ENCODE peak calls at places on chromosomes 1 and 21, in four cellular contexts. G is IMR-90, Q is GM12878, E is K562. H is an unnamed sample.
A peak's percentile ranks its signal among the peaks of the same experiment; 100 is the strongest.

GRCh38 chr1:28115267-28115666 is 26.9 kb upstream of the EYA3 start:
- DNase-seq in Q (peak; percentile 66), E (no peak), G (peak; percentile 68), H (no peak)

GRCh38 chr1:239270509-239270908 is 115.9 kb upstream of the CHRM3 start:
- DNase-seq in Q (no peak), E (no peak), G (no peak), H (no peak)

GRCh38 chr1:61609040-61609439 is 115.9 kb downstream of the TM2D1 start:
- DNase-seq in Q (no peak), E (no peak), G (no peak), H (no peak)

GRCh38 chr21:45157932-45158331 is 83.6 kb downstream of the ADARB1 start:
- DNase-seq in Q (no peak), E (no peak), G (no peak), H (no peak)

GRCh38 chr1:6484826-6485139 is 6.7 kb downstream of the PLEKHG5 start:
- DNase-seq in Q (no peak), G (no peak), E (no peak), H (no peak)

GRCh38 chr1:182259229-182259872 is 132.2 kb downstream of the GLUL start:
- DNase-seq in G (no peak), Q (peak; percentile 66), E (peak; percentile 79), H (no peak)

GRCh38 chr1:17215545-17215890 is 10.6 kb downstream of the PADI1 start:
- DNase-seq in E (no peak), Q (no peak), G (no peak), H (no peak)

GRCh38 chr1:53198241-53198651 is 1.6 kb downstream of the CPT2 start:
- DNase-seq in E (no peak), G (no peak), Q (no peak), H (no peak)

GRCh38 chr1:11838349-11839272 is 9.0 kb downstream of the NPPA start:
- DNase-seq in E (peak; percentile 89), G (peak; percentile 41), Q (peak; percentile 2), H (peak; percentile 83)

GRCh38 chr1:119918301-119918700 is 22.0 kb upstream of the ADAM30 start:
- DNase-seq in Q (no peak), G (no peak), E (no peak), H (no peak)

DNA sequence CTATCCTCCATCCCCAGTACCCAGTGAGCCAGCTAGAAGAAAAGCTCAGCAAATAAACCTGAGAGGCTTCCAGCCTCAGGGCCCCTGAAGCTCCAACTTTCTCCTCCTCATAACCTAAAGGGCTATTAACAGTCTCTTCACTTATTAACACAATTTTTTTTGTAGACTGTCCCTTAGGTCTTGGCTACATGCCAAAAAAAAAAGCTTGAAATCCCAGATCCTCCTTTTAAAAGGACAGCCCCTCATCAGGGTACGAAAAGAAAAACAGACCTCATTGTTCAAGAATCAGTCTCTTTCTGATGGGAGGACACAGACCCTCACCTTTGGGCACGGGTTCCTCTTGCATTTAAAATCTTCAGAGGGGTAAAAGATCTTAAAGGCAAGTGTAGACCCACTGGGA is 72.8 kb upstream of the CD1D start:
- DNase-seq in G (no peak), E (no peak), Q (no peak), H (no peak)
- TF ChIP-seq ELK1 in G (no peak), E (no peak), Q (no peak), H (no peak)

GRCh38 chr1:114153051-114153620 is 533 bp downstream of the SYT6 start:
- DNase-seq in E (no peak), G (no peak), Q (no peak), H (no peak)
- TF ChIP-seq ELK1 in E (no peak), G (no peak), Q (no peak), H (no peak)

GRCh38 chr1:8061210-8061609 is 35.1 kb upstream of the ERRFI1 start:
- DNase-seq in G (peak; percentile 97), Q (no peak), E (no peak), H (peak; percentile 97)
- TF ChIP-seq ELK1 in G (no peak), Q (no peak), E (no peak), H (no peak)

GRCh38 chr1:86137458-86137857 is 19.1 kb downstream of the COL24A1 start:
- DNase-seq in Q (no peak), E (no peak), G (peak; percentile 97), H (peak; percentile 3)
- TF ChIP-seq ELK1 in Q (no peak), E (no peak), G (no peak), H (no peak)

GRCh38 chr1:169794530-169795416 is at the start of gene METTL18:
- DNase-seq in Q (peak; percentile 84), G (peak; percentile 96), E (peak; percentile 95), H (peak; percentile 93)

GRCh38 chr1:169797281-169797680 is 2.6 kb upstream of the METTL18 start:
- DNase-seq in G (no peak), E (no peak), Q (no peak), H (no peak)

GRCh38 chr1:169795687-169796086 is 980 bp upstream of the METTL18 start:
- DNase-seq in G (no peak), Q (no peak), E (peak; percentile 21), H (no peak)

GRCh38 chr1:169796411-169796810 is 1.7 kb upstream of the METTL18 start:
- DNase-seq in Q (no peak), E (no peak), G (no peak), H (no peak)

GRCh38 chr1:169793730-169794129 is 977 bp downstream of the METTL18 start:
- DNase-seq in G (no peak), E (no peak), Q (no peak), H (no peak)
- TF ChIP-seq ELK1 in G (no peak), E (no peak), Q (no peak), H (no peak)

DNA sequence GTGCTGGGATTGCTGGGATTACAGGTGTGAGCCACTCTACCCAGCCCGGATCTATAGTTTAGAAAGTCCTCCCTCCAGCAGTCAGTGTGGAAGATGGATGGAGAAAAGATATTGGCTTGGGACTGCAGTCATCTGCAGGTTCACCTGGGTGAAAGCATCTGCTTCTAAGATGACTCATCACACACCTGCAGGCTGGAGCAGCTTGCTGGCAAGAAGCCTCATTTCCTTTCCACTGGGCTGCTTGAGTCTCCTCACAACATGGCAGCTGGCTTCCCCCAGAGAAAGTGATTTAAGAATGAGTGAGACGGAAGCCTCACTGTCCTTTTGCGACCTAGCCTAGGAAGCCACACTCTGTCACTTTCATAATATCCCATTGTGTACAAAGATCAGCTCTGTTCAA is 50.0 kb downstream of the FOXO6 start:
- DNase-seq in Q (no peak), G (no peak), E (no peak), H (no peak)
- TF ChIP-seq ELK1 in Q (no peak), G (no peak), E (no peak), H (no peak)

GRCh38 chr1:203557958-203558760 is 64.2 kb downstream of the OPTC start:
- DNase-seq in G (peak; percentile 100), E (no peak), Q (no peak), H (peak; percentile 65)
- TF ChIP-seq ELK1 in G (no peak), E (no peak), Q (no peak), H (no peak)

DNA sequence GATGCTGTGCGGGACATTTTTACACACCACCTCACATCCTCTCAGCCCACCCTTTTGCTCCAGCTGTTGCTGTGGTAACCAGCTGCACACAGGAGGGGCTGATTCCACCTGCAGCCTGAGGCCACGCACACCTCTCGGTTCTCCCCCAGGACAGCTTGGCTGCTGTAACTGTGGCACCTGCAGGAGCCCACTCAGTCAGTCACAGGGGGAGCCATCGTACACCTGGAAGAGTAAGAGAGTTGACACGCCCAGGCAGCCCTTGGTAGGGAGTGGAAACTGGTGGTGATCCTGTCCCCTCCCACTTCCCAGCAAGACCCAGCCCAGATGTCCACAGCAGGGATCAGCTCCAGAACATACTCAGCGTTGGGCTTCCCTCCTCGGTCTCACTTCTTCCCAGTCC is 32.2 kb upstream of the BACE2 start:
- DNase-seq in G (no peak), E (no peak), Q (no peak), H (no peak)
- TF ChIP-seq ELK1 in G (no peak), E (no peak), Q (no peak), H (no peak)

GRCh38 chr1:247440001-247440620 is 17.8 kb downstream of the OR2B11 start:
- DNase-seq in E (no peak), Q (peak; percentile 81), G (no peak), H (no peak)

GRCh38 chr1:247442164-247442563 is 15.7 kb downstream of the OR2B11 start:
- DNase-seq in E (no peak), Q (no peak), G (no peak), H (no peak)

GRCh38 chr1:247443641-247444040 is 14.3 kb downstream of the OR2B11 start:
- DNase-seq in Q (no peak), G (no peak), E (no peak), H (no peak)

GRCh38 chr1:247444571-247444970 is 13.3 kb downstream of the OR2B11 start:
- DNase-seq in E (no peak), Q (no peak), G (no peak), H (no peak)

DNA sequence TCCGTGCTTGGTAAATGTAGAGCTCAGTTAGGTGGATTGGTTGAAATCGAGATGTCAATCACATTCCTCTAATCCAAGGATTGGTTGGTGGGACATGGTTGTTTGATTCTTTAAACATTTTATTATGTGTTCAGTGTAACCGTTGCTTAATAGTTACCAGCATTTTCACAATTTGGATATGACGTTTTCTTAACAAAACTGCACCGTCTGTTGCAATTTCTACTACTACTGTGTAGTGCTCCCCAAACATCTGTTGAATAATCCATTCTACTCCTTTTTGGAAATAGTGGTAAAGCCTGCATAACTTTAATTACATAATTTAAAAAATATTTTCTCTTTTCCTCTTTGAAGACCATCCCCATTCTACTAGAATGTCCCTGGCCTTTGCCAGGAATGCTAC is 16.3 kb downstream of the OR2B11 start:
- DNase-seq in Q (no peak), G (no peak), E (no peak), H (no peak)
- TF ChIP-seq ELK1 in Q (no peak), G (no peak), E (no peak), H (no peak)

GRCh38 chr1:48093696-48094518 is 96.7 kb upstream of the TRABD2B start:
- DNase-seq in G (peak; percentile 18), Q (no peak), E (peak; percentile 76), H (peak; percentile 76)
- TF ChIP-seq ELK1 in G (no peak), Q (no peak), E (no peak), H (no peak)